ENCODE peak calls at places on chromosomes 4 and X, in four cellular contexts. U is cardiac muscle cell, B is uterus, R is right cardiac atrium. P is an unnamed sample.
A peak's percentile ranks its signal among the peaks of the same experiment; 100 is the strongest.

GRCh38 chr4:47535567-47536147 is 50.6 kb downstream of the ATP10D start:
- DNase-seq in U (no peak), B (no peak), R (no peak), P (no peak)

GRCh38 chr4:181643466-181643865 is 599.7 kb upstream of the TENM3 start:
- DNase-seq in U (no peak), B (no peak), R (no peak), P (no peak)

GRCh38 chr4:102817021-102817605 is 10.2 kb downstream of the UBE2D3 start:
- DNase-seq in U (no peak), B (no peak), R (no peak), P (no peak)

GRCh38 chr4:87241341-87241740 is 20.9 kb upstream of the KLHL8 start:
- DNase-seq in U (no peak), B (no peak), R (no peak), P (no peak)

GRCh38 chr4:182808673-182809416 is 108.3 kb downstream of the DCTD start:
- DNase-seq in U (no peak), B (no peak), R (no peak), P (no peak)

GRCh38 chr4:119730644-119730995 is 102.0 kb upstream of the PDE5A start:
- DNase-seq in U (no peak), B (no peak), R (no peak), P (no peak)

GRCh38 chr4:18844726-18845125 is 823.2 kb upstream of the LCORL start:
- DNase-seq in U (no peak), B (no peak), R (no peak), P (no peak)

GRCh38 chrX:150298841-150299551 is 64.1 kb upstream of the MAMLD1 start:
- DNase-seq in U (no peak), B (no peak), R (no peak), P (no peak)

GRCh38 chrX:133290076-133290475 is 71.9 kb upstream of the TFDP3 start:
- DNase-seq in U (peak; percentile 9), B (no peak), R (no peak), P (no peak)

GRCh38 chrX:140090800-140091275 is 125.5 kb upstream of the CXorf66 start:
- DNase-seq in U (no peak), B (no peak), R (no peak), P (no peak)

GRCh38 chrX:134803551-134804183 is 145.4 kb upstream of the PLAC1 start:
- DNase-seq in U (no peak), B (no peak), R (no peak), P (no peak)

GRCh38 chr4:110088670-110089069 is 109.7 kb downstream of the ELOVL6 start:
- DNase-seq in U (peak; percentile 55), B (no peak), R (no peak), P (no peak)

GRCh38 chr4:109332926-109333464 is 30.5 kb upstream of the COL25A1 start:
- DNase-seq in U (peak; percentile 10), B (no peak), R (no peak), P (no peak)

GRCh38 chr4:170374770-170375169 is 285.0 kb upstream of the AADAT start:
- DNase-seq in U (no peak), B (no peak), R (no peak), P (no peak)

GRCh38 chrX:323721-324628 is 5.4 kb upstream of the GTPBP6 start:
- DNase-seq in U (peak; percentile 72), B (no peak), R (peak; percentile 75), P (no peak)

GRCh38 chr4:9964884-9965283 is 56.4 kb downstream of the SLC2A9 start:
- DNase-seq in U (no peak), B (no peak), R (no peak), P (no peak)

GRCh38 chr4:40630335-40631021 is 814 bp upstream of the RBM47 start:
- DNase-seq in U (no peak), B (no peak), R (peak; percentile 57), P (no peak)
- H3K4me3 ChIP-seq in U (peak overlapping the region; percentile 52), B (no peak overlapping the region), R (no peak overlapping the region), P (peak overlapping the region; percentile 72)

DNA sequence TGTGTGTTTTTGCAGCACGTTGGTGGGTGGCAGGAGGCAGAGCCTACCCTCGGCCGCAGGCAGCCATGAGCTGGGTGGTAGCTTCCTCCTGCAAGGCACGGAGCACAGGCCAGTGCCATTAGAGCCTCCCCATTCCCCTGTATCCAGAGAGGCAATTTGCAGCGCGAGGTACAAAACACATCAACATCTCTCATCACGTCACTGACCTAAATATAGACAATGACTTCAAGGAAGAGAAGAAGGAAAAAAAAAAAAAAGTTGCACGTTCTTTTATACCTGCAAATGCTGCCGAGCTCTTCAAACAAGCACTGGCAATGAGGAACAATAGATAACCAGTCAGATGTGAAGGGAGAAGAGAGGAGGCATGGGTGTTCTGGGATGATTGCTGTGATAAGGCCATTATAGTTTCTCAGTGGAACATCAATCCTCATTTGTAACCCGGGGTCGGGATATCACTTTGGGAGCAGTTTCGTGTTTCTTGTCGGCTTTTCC is 159.9 kb downstream of the MGST2 start:
- DNase-seq in U (no peak), B (no peak), R (no peak), P (no peak)
- H3K27ac ChIP-seq in U (peak overlapping the region; percentile 71), B (no peak overlapping the region), R (peak overlapping the region; percentile 48), P (no peak overlapping the region)

GRCh38 chr4:156889616-156890594 is 81.7 kb downstream of the PDGFC start:
- DNase-seq in U (peak; percentile 87), B (no peak), R (peak; percentile 72), P (no peak)
- H3K4me3 ChIP-seq in U (no peak overlapping the region), B (no peak overlapping the region), R (no peak overlapping the region), P (no peak overlapping the region)

DNA sequence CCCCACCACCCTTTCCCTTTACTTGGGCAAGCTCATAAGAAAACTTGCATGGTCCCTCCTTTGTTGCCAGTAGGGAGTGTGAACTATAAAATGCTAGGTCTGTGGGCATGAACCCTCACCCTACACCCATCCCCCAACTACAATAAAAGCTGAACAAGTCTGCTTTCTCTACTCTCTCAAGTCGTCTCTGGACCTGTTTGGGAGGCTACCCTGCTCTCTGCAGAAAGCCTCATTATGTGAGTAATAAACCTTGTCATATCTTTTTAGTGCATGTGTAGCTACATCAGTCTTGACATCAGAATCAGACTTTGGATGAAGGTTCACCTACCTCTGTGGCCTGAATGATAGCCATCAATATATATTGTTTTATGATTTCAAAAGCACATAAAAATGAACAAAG is 155.4 kb upstream of the FAM241A start:
- DNase-seq in U (no peak), B (no peak), R (no peak), P (no peak)
- H3K27ac ChIP-seq in U (no peak overlapping the region), B (no peak overlapping the region), R (no peak overlapping the region), P (no peak overlapping the region)

GRCh38 chrX:119885554-119886428 is 9.9 kb upstream of the AKAP14 start:
- DNase-seq in U (peak; percentile 11), B (no peak), R (no peak), P (no peak)
- H3K4me3 ChIP-seq in U (no peak overlapping the region), B (no peak overlapping the region), R (no peak overlapping the region), P (peak overlapping the region; percentile 19)

DNA sequence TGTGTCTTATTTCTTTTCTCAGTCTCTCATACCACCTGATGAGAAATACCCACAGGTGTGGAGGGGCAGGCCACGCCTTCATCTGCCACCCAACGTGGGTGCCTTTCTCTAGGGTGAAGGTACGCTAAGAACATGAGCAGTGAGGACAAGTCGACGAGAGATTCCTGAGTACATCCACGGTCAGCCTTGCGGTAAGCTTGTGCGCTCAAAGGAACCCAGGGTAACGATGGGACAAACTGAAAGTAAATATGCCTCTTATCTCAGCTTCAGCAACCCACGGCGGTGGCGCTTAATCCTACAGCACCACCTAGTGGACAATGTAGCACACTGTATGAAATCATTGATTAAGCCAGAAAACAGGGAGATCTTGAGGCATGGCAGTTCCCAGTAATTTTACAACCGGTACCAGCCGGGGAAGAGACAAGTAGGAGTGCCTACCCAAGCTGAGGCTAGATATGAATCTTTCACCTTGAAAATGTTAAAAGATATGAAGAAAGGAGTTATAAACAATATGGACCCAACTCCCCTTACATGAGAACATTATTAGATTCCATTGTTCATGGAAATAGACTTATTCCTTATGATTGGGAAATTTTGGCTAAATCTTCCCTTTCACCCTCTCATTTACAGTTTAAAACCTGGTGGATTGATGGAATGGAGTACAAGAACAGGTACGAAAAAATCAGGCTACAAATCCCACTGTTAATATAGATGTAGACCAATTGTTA is 63.0 kb downstream of the ZNF732 start:
- DNase-seq in U (peak; percentile 77), B (peak; percentile 61), R (peak; percentile 68), P (no peak)
- H3K27ac ChIP-seq in U (peak overlapping the region; percentile 66), B (peak overlapping the region; percentile 78), R (no peak overlapping the region), P (peak overlapping the region; percentile 22)

GRCh38 chr4:154608555-154609252 is 3.8 kb downstream of the FGG start:
- DNase-seq in U (no peak), B (no peak), R (no peak), P (no peak)
- H3K4me3 ChIP-seq in U (no peak overlapping the region), B (no peak overlapping the region), R (no peak overlapping the region), P (no peak overlapping the region)

GRCh38 chrX:65697173-65697572 is 29.7 kb downstream of the MSN start:
- DNase-seq in U (peak; percentile 33), B (no peak), R (no peak), P (no peak)
- H3K27ac ChIP-seq in U (no peak overlapping the region), B (peak overlapping the region; percentile 27), R (peak overlapping the region; percentile 25), P (peak overlapping the region; percentile 81)

DNA sequence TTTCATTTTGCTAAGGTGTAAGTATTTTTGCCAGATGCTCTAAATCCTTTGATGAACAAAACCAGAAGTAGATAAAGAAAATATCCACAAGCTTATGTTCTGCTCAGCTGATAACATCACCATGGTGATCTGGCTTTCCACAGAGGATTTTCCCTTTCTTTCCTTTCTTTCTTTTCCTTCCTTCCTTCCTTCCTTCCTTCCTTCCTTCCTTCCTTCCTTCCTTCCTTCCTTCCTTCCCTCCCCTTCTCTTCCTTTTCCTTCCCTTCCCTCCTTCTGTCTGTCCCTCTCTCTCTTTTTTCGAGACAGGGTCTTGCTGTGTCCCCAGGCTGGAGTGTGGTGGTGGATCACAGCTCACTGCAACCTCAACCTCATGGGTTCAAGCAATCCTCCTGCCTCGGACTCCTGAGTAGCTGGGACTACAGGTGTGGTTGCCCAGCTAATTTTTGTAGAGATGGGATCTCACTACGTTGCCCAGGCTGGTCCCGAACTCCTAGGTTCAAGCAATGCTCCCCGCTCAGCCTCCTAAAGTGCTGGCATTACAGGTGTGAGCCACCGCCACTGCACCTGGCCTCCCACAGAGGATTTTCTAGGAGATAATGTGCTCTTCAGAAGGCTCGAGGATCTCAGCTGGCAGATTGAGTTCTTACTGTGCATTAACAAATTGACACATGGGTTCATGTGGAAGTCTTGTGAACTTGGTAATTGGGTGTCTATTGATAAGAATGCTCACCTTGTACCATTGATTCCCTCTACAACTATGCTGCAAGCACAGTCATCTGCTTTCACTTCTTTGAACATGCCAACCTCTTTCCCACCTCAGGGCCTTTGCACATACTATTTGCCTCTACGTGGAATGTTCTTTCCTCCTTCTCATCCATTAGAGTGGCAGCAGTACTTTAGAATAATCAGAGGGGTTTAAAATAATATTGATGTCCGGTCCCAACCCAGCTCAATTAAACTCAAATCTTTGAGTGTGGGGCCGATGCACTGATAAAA is 1.4 kb upstream of the RHOH start:
- DNase-seq in U (no peak), B (no peak), R (no peak), P (no peak)
- H3K4me3 ChIP-seq in U (no peak overlapping the region), B (no peak overlapping the region), R (no peak overlapping the region), P (no peak overlapping the region)

DNA sequence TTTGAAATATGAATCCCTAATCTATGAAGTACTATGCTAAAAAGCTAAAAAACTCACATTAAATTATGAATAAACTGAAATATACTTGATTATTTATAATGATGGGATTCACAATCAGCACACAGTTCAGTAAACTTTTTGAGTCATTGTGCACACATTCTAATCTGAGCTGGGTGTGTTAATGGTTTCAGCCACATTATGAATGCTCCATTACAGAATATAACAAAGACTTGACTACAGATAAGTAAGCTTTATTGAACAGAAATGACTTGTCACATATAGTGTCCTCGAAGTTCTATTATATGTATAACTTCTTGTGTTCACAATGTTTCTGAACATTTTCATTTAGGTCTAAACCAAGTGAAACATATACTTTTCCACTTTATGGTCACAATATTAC is 1649.9 kb upstream of the IGFBP7 start:
- DNase-seq in U (no peak), B (no peak), R (no peak), P (no peak)
- H3K27ac ChIP-seq in U (no peak overlapping the region), B (no peak overlapping the region), R (no peak overlapping the region), P (no peak overlapping the region)